ENCODE peak calls at places on chromosomes 6 and 20, in seven cellular contexts. Y is GM23248, F is H1, D is Karpas-422, I is mammary epithelial cell, M is keratinocyte, Z is mesendoderm. N is an unnamed sample.

GRCh38 chr6:83514877-83515466 is 2.6 kb downstream of the PRSS35 start:
- DNase-seq in Y (peak; percentile 67), F (no peak), D (peak; percentile 78), I (peak; percentile 48), M (peak; percentile 9), Z (peak; percentile 68), N (peak; percentile 86)

GRCh38 chr6:79946773-79947190 is 571 bp downstream of the ELOVL4 start:
- DNase-seq in Y (peak; percentile 65), F (no peak), D (no peak), I (peak; percentile 26), M (no peak), Z (peak; percentile 61), N (peak; percentile 67)

GRCh38 chr6:5989141-5989723 is 17.5 kb downstream of the NRN1 start:
- DNase-seq in Y (peak; percentile 96), F (no peak), D (no peak), I (no peak), M (no peak), Z (no peak), N (no peak)

GRCh38 chr20:51388227-51388626 is 154.3 kb downstream of the NFATC2 start:
- DNase-seq in Y (peak; percentile 89), F (no peak), D (no peak), I (peak; percentile 65), M (no peak), Z (no peak), N (peak; percentile 31)

GRCh38 chr6:166567107-166567506 is 19.4 kb downstream of the RAMACL start:
- DNase-seq in Y (peak; percentile 95), F (no peak), D (no peak), I (peak; percentile 98), M (peak; percentile 97), Z (no peak), N (peak; percentile 78)

GRCh38 chr6:39065561-39065960 is 17.0 kb downstream of the GLP1R start:
- DNase-seq in Y (no peak), F (no peak), D (no peak), I (no peak), M (no peak), Z (no peak), N (no peak)

GRCh38 chr6:91387290-91388062 is 800.6 kb upstream of the MAP3K7 start:
- DNase-seq in Y (no peak), F (peak; percentile 39), D (no peak), I (no peak), M (no peak), Z (peak; percentile 76), N (no peak)

GRCh38 chr6:7805088-7805756 is 79.3 kb downstream of the BMP6 start:
- DNase-seq in Y (no peak), F (no peak), D (no peak), I (no peak), M (no peak), Z (no peak), N (no peak)

GRCh38 chr6:78854501-78854900 is 12.8 kb upstream of the IRAK1BP1 start:
- DNase-seq in Y (no peak), F (no peak), D (no peak), I (no peak), M (no peak), Z (no peak), N (no peak)

GRCh38 chr6:162153991-162154390 is 573.6 kb downstream of the PRKN start:
- DNase-seq in Y (no peak), F (no peak), D (no peak), I (no peak), M (no peak), Z (no peak), N (no peak)

GRCh38 chr6:53312355-53312754 is 36.4 kb downstream of the ELOVL5 start:
- DNase-seq in Y (no peak), F (no peak), D (no peak), I (no peak), M (no peak), Z (no peak), N (no peak)

GRCh38 chr20:43751167-43752050 is 24.6 kb upstream of the GTSF1L start:
- DNase-seq in Y (peak; percentile 90), F (no peak), D (peak; percentile 49), I (peak; percentile 90), M (no peak), Z (no peak), N (peak; percentile 14)

GRCh38 chr6:28747631-28748157 is 176.1 kb downstream of the TRIM27 start:
- DNase-seq in Y (peak; percentile 42), F (peak; percentile 90), D (peak; percentile 55), I (peak; percentile 92), M (peak; percentile 86), Z (peak; percentile 98), N (peak; percentile 71)
- H3K9ac ChIP-seq in Y (no peak overlapping the region), F (no peak overlapping the region), D (no peak overlapping the region), I (no peak overlapping the region), M (no peak overlapping the region), Z (no peak overlapping the region), N (no peak overlapping the region)

DNA sequence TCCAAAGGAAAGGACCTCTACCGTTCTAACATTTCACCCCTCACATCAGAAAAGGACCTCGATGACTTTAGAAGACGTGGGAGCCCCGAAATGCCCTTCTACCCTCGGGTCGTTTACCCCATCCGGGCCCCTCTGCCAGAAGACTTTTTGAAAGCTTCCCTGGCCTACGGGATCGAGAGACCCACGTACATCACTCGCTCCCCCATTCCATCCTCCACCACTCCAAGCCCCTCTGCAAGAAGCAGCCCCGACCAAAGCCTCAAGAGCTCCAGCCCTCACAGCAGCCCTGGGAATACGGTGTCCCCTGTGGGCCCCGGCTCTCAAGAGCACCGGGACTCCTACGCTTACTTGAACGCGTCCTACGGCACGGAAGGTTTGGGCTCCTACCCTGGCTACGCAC is 18.8 kb downstream of the PRDM1 start:
- DNase-seq in Y (no peak), F (no peak), D (no peak), I (no peak), M (no peak), Z (no peak), N (no peak)
- H3K36me3 ChIP-seq in Y (peaks cover 47% of the 10 kb centered on the region), F (no peaks in the 10 kb centered on the region), D (no peaks in the 10 kb centered on the region), I (peaks cover 11% of the 10 kb centered on the region), M (peaks cover 25% of the 10 kb centered on the region), Z (peaks cover 4% of the 10 kb centered on the region), N (peaks cover 16% of the 10 kb centered on the region)

GRCh38 chr6:13986700-13987399 is 62.1 kb downstream of the RNF182 start:
- DNase-seq in Y (no peak), F (no peak), D (no peak), I (no peak), M (no peak), Z (no peak), N (no peak)

GRCh38 chr6:13988908-13989307 is 64.2 kb downstream of the RNF182 start:
- DNase-seq in Y (no peak), F (no peak), D (no peak), I (no peak), M (no peak), Z (no peak), N (no peak)

GRCh38 chr6:13987400-13987865 is 62.7 kb downstream of the RNF182 start:
- DNase-seq in Y (no peak), F (no peak), D (no peak), I (no peak), M (no peak), Z (no peak), N (no peak)

GRCh38 chr6:13989424-13990144 is 64.8 kb downstream of the RNF182 start:
- DNase-seq in Y (no peak), F (no peak), D (no peak), I (no peak), M (no peak), Z (no peak), N (no peak)

GRCh38 chr6:13988049-13988738 is 63.4 kb downstream of the RNF182 start:
- DNase-seq in Y (no peak), F (no peak), D (no peak), I (no peak), M (no peak), Z (no peak), N (no peak)
- H3K9ac ChIP-seq in Y (no peak overlapping the region), F (no peak overlapping the region), D (no peak overlapping the region), I (no peak overlapping the region), M (no peak overlapping the region), Z (no peak overlapping the region), N (no peak overlapping the region)

GRCh38 chr20:35468671-35469334 is 13.4 kb downstream of the CEP250 start:
- DNase-seq in Y (no peak), F (no peak), D (no peak), I (no peak), M (no peak), Z (no peak), N (no peak)
- H3K36me3 ChIP-seq in Y (peaks cover 38% of the 10 kb centered on the region), F (peaks cover 38% of the 10 kb centered on the region), D (peaks cover 29% of the 10 kb centered on the region), I (peaks cover 42% of the 10 kb centered on the region), M (peaks cover 21% of the 10 kb centered on the region), Z (no peaks in the 10 kb centered on the region), N (peaks cover 35% of the 10 kb centered on the region)

GRCh38 chr20:62387993-62388635 is 1.2 kb downstream of the RPS21 start:
- DNase-seq in Y (peak; percentile 54), F (no peak), D (no peak), I (no peak), M (no peak), Z (no peak), N (peak; percentile 19)

GRCh38 chr20:62389601-62390087 is 2.7 kb downstream of the RPS21 start:
- DNase-seq in Y (no peak), F (no peak), D (no peak), I (no peak), M (no peak), Z (no peak), N (no peak)

GRCh38 chr20:62387219-62387913 is 463 bp downstream of the RPS21 start:
- DNase-seq in Y (no peak), F (no peak), D (peak; percentile 66), I (no peak), M (no peak), Z (no peak), N (peak; percentile 17)

GRCh38 chr20:62390306-62391164 is 3.6 kb downstream of the RPS21 start:
- DNase-seq in Y (no peak), F (no peak), D (no peak), I (no peak), M (no peak), Z (no peak), N (no peak)

DNA sequence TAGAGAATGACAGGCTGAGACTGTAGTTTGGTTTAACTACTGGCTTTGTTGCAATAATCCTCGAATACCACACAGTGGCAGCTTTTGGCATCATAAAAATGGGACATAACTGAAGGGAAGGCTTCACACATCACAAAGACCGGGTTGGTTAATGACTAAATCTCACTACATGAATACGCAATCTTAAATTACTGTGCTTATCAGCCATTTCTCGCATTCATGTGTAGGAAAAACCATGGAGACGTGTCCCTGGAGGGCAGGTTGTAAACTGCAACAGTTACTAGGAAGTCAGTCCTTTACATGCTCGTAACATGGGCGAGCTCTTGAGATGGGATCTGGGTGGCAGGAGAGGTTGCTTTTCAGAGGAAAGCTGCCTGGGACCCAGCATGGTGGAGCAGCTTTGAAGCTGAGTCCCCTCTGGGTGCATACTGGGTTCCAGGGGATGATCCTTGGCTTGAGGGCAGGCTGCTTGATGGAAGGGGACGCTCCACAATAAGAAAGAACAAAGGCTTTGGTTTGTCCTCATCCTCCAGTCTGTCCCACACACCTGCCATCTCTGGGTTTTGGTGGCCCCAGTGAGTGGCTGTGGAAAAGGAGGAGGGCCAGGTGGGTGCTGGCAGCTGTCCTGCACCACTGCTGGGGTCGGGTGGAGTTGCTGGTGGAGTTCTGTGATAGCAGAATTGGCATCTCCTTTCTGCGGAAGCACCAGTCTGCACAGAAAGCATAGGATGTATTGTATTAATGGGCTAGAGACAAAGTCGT is 2.1 kb downstream of the RPS21 start:
- DNase-seq in Y (no peak), F (no peak), D (no peak), I (no peak), M (no peak), Z (no peak), N (no peak)
- H3K9ac ChIP-seq in Y (peak overlapping the region; percentile 95), F (no peak overlapping the region), D (peak overlapping the region; percentile 99), I (no peak overlapping the region), M (no peak overlapping the region), Z (no peak overlapping the region), N (no peak overlapping the region)

N was measured in adipocyte.